ENCODE peak calls at places on chromosomes 16 and 17, in six cellular contexts. D, G, X, M, P and Y are unnamed samples.

GRCh38 chr17:45227631-45228120 is 6.0 kb downstream of the FMNL1 start:
- DNase-seq in X (no peak), P (peak), M (no peak), D (no peak), G (no peak), Y (no peak)

GRCh38 chr17:36008998-36009665 is 7.8 kb upstream of the CCL15 start:
- DNase-seq in P (peak), D (no peak), X (no peak), G (no peak), M (no peak), Y (no peak)

GRCh38 chr17:67326440-67326839 is 39.9 kb downstream of the PSMD12 start:
- DNase-seq in M (no peak), G (no peak), X (no peak), P (no peak), D (no peak), Y (no peak)

GRCh38 chr17:8212312-8213180 is 2.2 kb upstream of the AURKB start:
- DNase-seq in D (no peak), P (no peak), M (no peak), G (no peak), X (no peak), Y (no peak)

GRCh38 chr16:57615813-57616212 is 12.6 kb upstream of the ADGRG1 start:
- DNase-seq in P (no peak), M (no peak), D (no peak), G (no peak), X (no peak), Y (no peak)

GRCh38 chr16:57893559-57894389 is 77.2 kb downstream of the CNGB1 start:
- DNase-seq in D (no peak), M (peak), X (no peak), G (no peak), P (no peak), Y (no peak)

GRCh38 chr16:70493863-70494770 is 29.2 kb downstream of the COG4 start:
- DNase-seq in G (no peak), X (no peak), D (no peak), P (no peak), M (no peak), Y (no peak)

GRCh38 chr17:79211061-79211770 is 136.6 kb downstream of the ENGASE start:
- DNase-seq in X (no peak), P (no peak), D (no peak), M (no peak), G (no peak), Y (no peak)

GRCh38 chr17:10380631-10381408 is 8.0 kb upstream of the MYH13 start:
- DNase-seq in P (no peak), D (no peak), X (no peak), G (no peak), M (no peak), Y (no peak)

GRCh38 chr16:85238233-85238647 is 126.0 kb upstream of the CIBAR2 start:
- DNase-seq in G (peak), D (peak), M (peak), P (no peak), X (no peak), Y (peak)

GRCh38 chr17:48873696-48874443 is 18.7 kb upstream of the ATP5MC1 start:
- DNase-seq in X (no peak), G (no peak), M (no peak), D (no peak), P (no peak), Y (no peak)

GRCh38 chr17:19464033-19465026 is 53.3 kb downstream of the RNF112 start:
- DNase-seq in M (no peak), P (no peak), G (no peak), D (no peak), X (no peak), Y (no peak)

GRCh38 chr17:7929158-7930029 is at the start of gene KCNAB3:
- DNase-seq in M (no peak), P (peak), D (peak), X (peak), G (peak), Y (peak)

GRCh38 chr16:8899709-8900317 is 17.7 kb downstream of the LITAFD start:
- DNase-seq in D (no peak), P (no peak), G (no peak), M (peak), X (no peak), Y (no peak)

GRCh38 chr16:54180421-54181359 is 105.9 kb downstream of the IRX3 start:
- DNase-seq in G (no peak), P (no peak), M (no peak), D (no peak), X (no peak), Y (no peak)

GRCh38 chr16:24972608-24973220 is 42.5 kb downstream of the ARHGAP17 start:
- DNase-seq in D (no peak), P (no peak), M (no peak), X (no peak), G (no peak), Y (no peak)

GRCh38 chr17:265726-266125 is 84.3 kb upstream of the DOC2B start:
- DNase-seq in X (no peak), M (peak), D (no peak), G (no peak), P (no peak), Y (no peak)

GRCh38 chr17:78745407-78746088 is 36.5 kb downstream of the CYTH1 start:
- DNase-seq in X (peak), P (peak), D (no peak), G (peak), M (no peak), Y (peak)

GRCh38 chr17:63826468-63827001 is 696 bp upstream of the PSMC5 start:
- DNase-seq in G (peak), P (peak), X (no peak), M (no peak), D (no peak), Y (peak)

GRCh38 chr17:32516450-32516849 is 29.7 kb downstream of the CDK5R1 start:
- DNase-seq in M (no peak), P (no peak), G (no peak), X (no peak), D (no peak), Y (no peak)

GRCh38 chr17:6603746-6604325 is 36.7 kb downstream of the KIAA0753 start:
- DNase-seq in P (no peak), G (no peak), X (no peak), M (no peak), D (no peak), Y (no peak)

GRCh38 chr16:64417711-64418227 is 704.1 kb downstream of the CDH11 start:
- DNase-seq in D (no peak), P (no peak), M (no peak), G (no peak), X (no peak), Y (no peak)

GRCh38 chr17:31313982-31314787 is at the start of gene EVI2B:
- DNase-seq in X (no peak), D (no peak), M (no peak), P (peak), G (no peak), Y (no peak)

GRCh38 chr16:59909262-59909661 is 1175.1 kb upstream of the GOT2 start:
- DNase-seq in G (no peak), D (no peak), M (no peak), P (no peak), X (no peak), Y (no peak)

GRCh38 chr16:77662241-77662640 is 60.1 kb upstream of the NUDT7 start:
- DNase-seq in P (no peak), G (no peak), X (no peak), D (no peak), M (no peak), Y (no peak)

DNA sequence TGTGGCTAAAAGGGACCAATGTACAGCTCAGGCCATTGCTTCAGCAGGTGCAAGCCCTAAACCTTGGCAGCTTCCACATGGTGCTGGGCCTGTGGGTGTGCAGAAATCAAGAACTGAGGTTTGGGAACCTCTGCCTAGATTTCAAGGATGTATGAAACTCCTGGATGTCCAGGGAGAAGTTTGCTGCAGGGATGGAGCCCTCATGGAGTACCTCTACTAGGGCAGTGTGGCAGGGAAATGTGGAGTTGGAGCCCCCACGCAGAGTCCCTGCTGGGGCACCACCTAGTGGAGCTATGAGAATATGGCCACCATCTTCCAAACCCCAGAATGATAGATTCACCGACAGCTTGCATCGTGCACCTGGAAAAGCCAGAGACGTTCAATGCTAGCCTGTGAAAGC is 13.0 kb downstream of the EFCAB5 start:
- DNase-seq in D (no peak), X (no peak), P (no peak), M (no peak), G (no peak), Y (no peak)
- TF ChIP-seq CTCF in D (no peak), X (no peak), P (no peak), M (no peak), G (no peak), Y (no peak)

DNA sequence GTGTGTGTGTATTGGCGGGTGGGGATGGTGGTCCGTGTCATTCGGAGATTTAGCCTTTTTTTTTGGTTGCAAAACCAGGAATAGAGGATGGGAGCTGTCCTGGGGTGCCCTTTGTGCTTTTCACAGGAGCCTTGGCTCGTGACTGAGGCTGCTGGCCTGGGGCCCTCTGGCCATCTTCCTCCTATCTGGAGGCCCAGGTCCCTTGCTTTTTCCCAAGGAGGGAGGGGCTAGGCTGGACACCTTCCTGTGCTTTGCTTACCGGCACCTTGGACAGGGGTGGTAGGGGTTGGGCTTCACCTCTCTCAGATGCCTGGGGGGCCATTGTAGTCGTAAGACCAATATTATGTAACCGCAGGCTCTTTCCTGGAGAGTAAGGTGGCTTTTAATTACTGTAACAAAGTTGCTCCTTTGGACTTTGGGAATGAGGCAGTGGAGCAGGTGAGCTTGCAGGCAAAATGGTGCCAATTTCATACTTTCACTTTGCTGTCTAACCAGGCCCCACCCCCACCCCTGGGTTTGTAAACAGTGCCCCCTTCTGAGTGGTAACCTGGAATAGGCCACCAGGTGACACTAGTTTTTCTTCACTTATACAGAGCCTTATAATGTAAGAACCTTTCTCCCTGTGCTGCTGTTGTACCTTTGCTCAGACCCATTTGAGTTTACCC is 1.2 kb downstream of the DYNLL2 start:
- DNase-seq in X (no peak), P (peak), D (no peak), M (peak), G (no peak), Y (peak)
- TF ChIP-seq CTCF in X (peak), P (peak), D (no peak), M (peak), G (no peak), Y (no peak)

GRCh38 chr16:82016268-82016667 is 5.0 kb upstream of the SDR42E1 start:
- DNase-seq in M (no peak), G (no peak), X (no peak), P (no peak), D (no peak), Y (peak)
- TF ChIP-seq CTCF in M (peak), G (no peak), X (peak), P (no peak), D (peak), Y (peak)

DNA sequence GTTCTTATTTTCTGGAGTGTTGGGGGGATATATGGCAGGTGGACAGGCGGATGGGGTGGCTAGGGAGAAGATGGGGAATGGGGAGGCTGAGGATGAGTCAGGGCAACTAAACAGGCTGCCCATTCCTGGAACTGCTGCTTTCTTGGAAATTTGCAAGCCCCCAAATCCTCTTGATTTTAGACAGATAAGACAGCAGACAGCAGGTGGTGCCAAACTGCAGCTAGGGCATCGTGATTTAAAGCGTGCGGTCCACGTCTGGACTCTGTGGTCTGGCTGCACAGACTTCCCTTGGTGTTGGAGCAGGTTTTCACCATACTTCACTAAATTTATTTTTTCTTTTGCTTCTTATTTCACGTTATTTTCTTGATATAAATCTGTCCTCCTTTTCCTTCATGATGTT is 10.9 kb upstream of the KRT24 start:
- DNase-seq in X (no peak), P (no peak), M (no peak), D (peak), G (no peak), Y (no peak)
- TF ChIP-seq CTCF in X (no peak), P (no peak), M (no peak), D (no peak), G (no peak), Y (no peak)

DNA sequence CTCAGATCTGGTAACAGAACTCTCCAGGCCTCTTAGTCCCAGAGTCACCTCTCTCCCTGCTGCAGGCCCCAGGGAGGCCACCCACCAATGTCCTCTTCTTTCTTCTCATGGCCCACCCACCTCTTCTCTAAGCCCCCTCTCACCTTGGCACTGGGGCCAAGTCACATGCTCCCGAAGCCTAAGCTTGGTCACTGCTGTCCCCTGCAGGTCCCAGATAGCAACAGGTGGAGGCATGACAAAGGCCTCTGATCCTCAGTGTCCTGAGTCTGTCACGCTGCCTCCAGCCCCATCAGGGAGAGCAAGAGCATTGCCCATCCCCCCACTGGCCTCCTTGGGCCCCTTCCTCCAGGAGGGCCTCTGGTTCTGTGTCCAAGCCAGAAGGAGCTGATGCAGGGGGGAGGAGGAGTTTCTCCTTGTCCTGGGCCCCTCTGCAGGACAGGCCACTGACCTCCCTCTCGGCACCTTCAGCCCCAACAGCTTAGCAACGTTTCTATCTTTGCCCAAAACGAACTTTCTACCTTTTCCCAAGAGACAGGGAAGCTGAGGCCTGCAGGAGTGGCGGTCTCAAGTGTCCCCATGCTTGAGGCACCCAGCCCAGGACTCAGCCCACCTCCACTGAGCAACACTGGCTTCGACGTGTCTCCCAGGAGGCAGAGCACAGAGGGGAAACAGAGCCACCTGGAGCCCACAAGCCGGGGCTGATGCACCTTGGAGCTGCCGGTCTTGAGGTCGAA is 8.6 kb downstream of the P2RX1 start:
- DNase-seq in G (no peak), M (no peak), X (no peak), D (no peak), P (peak), Y (no peak)
- TF ChIP-seq CTCF in G (no peak), M (peak), X (no peak), D (no peak), P (peak), Y (no peak)

DNA sequence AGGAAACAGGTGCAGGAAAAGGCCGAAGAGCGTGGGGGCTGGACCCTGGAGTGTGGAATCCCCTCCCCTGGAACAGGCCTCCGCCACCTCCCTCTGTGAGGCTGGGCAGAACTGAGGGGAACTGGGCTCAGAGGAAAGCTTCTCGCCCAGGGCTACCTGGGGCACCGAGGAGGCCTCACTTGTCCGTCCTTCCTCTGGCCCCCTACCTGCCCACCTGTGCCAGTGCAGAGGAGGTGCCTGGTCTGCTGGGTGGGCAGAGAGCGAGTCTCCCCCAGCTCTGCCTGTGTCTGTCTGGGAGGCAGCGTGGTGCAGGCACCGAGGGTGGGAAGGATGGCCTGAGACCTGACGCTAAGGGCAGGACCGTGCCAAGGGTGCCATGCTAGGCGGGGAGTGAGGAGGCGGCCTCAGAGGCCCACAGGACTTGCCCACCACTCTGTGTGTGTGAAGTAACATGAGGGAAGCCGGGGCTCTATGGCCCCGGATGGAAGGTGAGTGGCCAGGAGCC is 42.2 kb downstream of the ZFPM1 start:
- DNase-seq in X (no peak), D (no peak), M (no peak), G (no peak), P (no peak), Y (no peak)
- TF ChIP-seq CTCF in X (no peak), D (no peak), M (no peak), G (no peak), P (no peak), Y (peak)

GRCh38 chr16:67391424-67392300 is 1.6 kb downstream of the TPPP3 start:
- DNase-seq in M (peak), X (no peak), P (no peak), G (no peak), D (no peak), Y (no peak)
- TF ChIP-seq CTCF in M (no peak), X (no peak), P (no peak), G (no peak), D (no peak), Y (no peak)

GRCh38 chr17:37568350-37569053 is 40.7 kb downstream of the SYNRG start:
- DNase-seq in X (no peak), M (no peak), G (no peak), P (no peak), D (no peak), Y (no peak)
- TF ChIP-seq CTCF in X (no peak), M (no peak), G (no peak), P (no peak), D (no peak), Y (no peak)

GRCh38 chr17:12398636-12399035 is 267.1 kb upstream of the MYOCD start:
- DNase-seq in M (no peak), G (no peak), D (no peak), X (no peak), P (no peak), Y (no peak)

GRCh38 chr17:12391468-12391867 is 274.2 kb upstream of the MYOCD start:
- DNase-seq in G (no peak), M (no peak), D (no peak), X (no peak), P (no peak), Y (no peak)

GRCh38 chr17:12395733-12396354 is 269.8 kb upstream of the MYOCD start:
- DNase-seq in P (peak), D (peak), M (no peak), X (peak), G (peak), Y (peak)
- TF ChIP-seq CTCF in P (peak), D (peak), M (peak), X (peak), G (peak), Y (peak)

GRCh38 chr17:74458835-74459234 is 7.6 kb upstream of the CD300A start:
- DNase-seq in X (no peak), P (no peak), D (no peak), G (no peak), M (no peak), Y (no peak)

GRCh38 chr17:74459622-74460021 is 6.8 kb upstream of the CD300A start:
- DNase-seq in X (no peak), P (no peak), D (no peak), G (no peak), M (no peak), Y (no peak)

GRCh38 chr17:74457146-74457819 is 9.2 kb upstream of the CD300A start:
- DNase-seq in M (peak), X (peak), G (peak), P (peak), D (peak), Y (peak)

GRCh38 chr17:74455025-74455585 is 11.3 kb upstream of the CD300A start:
- DNase-seq in G (peak), P (no peak), D (peak), M (no peak), X (no peak), Y (no peak)

GRCh38 chr17:74457820-74458166 is 8.6 kb upstream of the CD300A start:
- DNase-seq in P (no peak), G (no peak), M (no peak), X (no peak), D (no peak), Y (no peak)
- TF ChIP-seq CTCF in P (no peak), G (no peak), M (peak), X (peak), D (peak), Y (no peak)